ENCODE peak calls at places on chromosomes 7 and 10, in eight cellular contexts. Q is stomach, W is testis, X is GM12878, P is adrenal gland, C is A549, I is transverse colon, A is breast epithelium. L is an unnamed sample.

GRCh38 chr10:8049874-8050560 is 4.5 kb upstream of the GATA3 start:
- DNase-seq in Q (no peak), W (no peak), X (no peak), P (no peak), C (peak; percentile 47), I (no peak), A (no peak), L (peak; percentile 59)

GRCh38 chr10:125133706-125134482 is 26.5 kb downstream of the CTBP2 start:
- DNase-seq in Q (no peak), W (no peak), X (no peak), P (no peak), C (no peak), I (no peak), A (peak; percentile 30), L (no peak)

GRCh38 chr7:35736725-35737124 is 41.8 kb upstream of the HERPUD2 start:
- DNase-seq in Q (no peak), W (no peak), X (no peak), P (no peak), C (peak; percentile 23), I (no peak), A (no peak), L (no peak)

GRCh38 chr10:62919776-62920175 is 103.6 kb upstream of the EGR2 start:
- DNase-seq in Q (no peak), W (no peak), X (no peak), P (no peak), C (no peak), I (no peak), A (no peak), L (no peak)

GRCh38 chr10:61064356-61064755 is 120.4 kb upstream of the RHOBTB1 start:
- DNase-seq in Q (no peak), W (no peak), X (no peak), P (no peak), C (no peak), I (no peak), A (no peak), L (no peak)

GRCh38 chr7:130960208-130960988 is 226.4 kb upstream of the KLF14 start:
- DNase-seq in Q (no peak), W (no peak), X (peak; percentile 73), P (no peak), C (peak; percentile 89), I (no peak), A (no peak), L (peak; percentile 68)

GRCh38 chr7:56079450-56080185 is 13.1 kb downstream of the PHKG1 start:
- DNase-seq in Q (peak; percentile 78), W (peak; percentile 77), X (no peak), P (peak; percentile 96), C (peak; percentile 40), I (peak; percentile 63), A (peak; percentile 86), L (peak; percentile 93)

GRCh38 chr10:114044251-114045070 is 795 bp downstream of the ADRB1 start:
- DNase-seq in Q (no peak), W (no peak), X (no peak), P (no peak), C (peak; percentile 9), I (no peak), A (no peak), L (peak; percentile 10)

GRCh38 chr7:84704380-84704779 is 482.5 kb downstream of the SEMA3D start:
- DNase-seq in Q (no peak), W (no peak), X (no peak), P (no peak), C (peak; percentile 39), I (no peak), A (no peak), L (no peak)

GRCh38 chr10:129912161-129912917 is 51.7 kb downstream of the EBF3 start:
- DNase-seq in Q (no peak), W (no peak), X (no peak), P (no peak), C (no peak), I (no peak), A (no peak), L (no peak)

GRCh38 chr7:116999316-116999715 is 46.0 kb downstream of the ST7 start:
- DNase-seq in Q (no peak), W (no peak), X (no peak), P (no peak), C (no peak), I (no peak), A (no peak), L (no peak)

GRCh38 chr7:146116452-146117219 is at the start of gene CNTNAP2:
- DNase-seq in Q (no peak), W (peak; percentile 16), X (no peak), P (no peak), C (no peak), I (no peak), A (no peak), L (no peak)

GRCh38 chr7:137546671-137547070 is 203.1 kb upstream of the PTN start:
- DNase-seq in Q (no peak), W (no peak), X (no peak), P (no peak), C (no peak), I (no peak), A (no peak), L (no peak)

GRCh38 chr10:25405871-25406270 is 231.1 kb downstream of the GPR158 start:
- DNase-seq in Q (no peak), W (no peak), X (no peak), P (no peak), C (no peak), I (no peak), A (no peak), L (no peak)

GRCh38 chr7:16850772-16851466 is 30.9 kb downstream of the AGR3 start:
- DNase-seq in Q (no peak), W (no peak), X (no peak), P (no peak), C (no peak), I (no peak), A (no peak), L (no peak)

GRCh38 chr10:4663162-4663992 is 162.6 kb upstream of the AKR1E2 start:
- DNase-seq in Q (peak; percentile 53), W (peak; percentile 59), X (peak; percentile 15), P (peak; percentile 52), C (peak; percentile 98), I (peak; percentile 77), A (no peak), L (peak; percentile 97)

GRCh38 chr7:150954986-150955518 is 23.1 kb downstream of the KCNH2 start:
- DNase-seq in Q (no peak), W (no peak), X (no peak), P (no peak), C (no peak), I (no peak), A (no peak), L (no peak)

GRCh38 chr7:150954201-150954985 is 23.7 kb downstream of the KCNH2 start:
- DNase-seq in Q (no peak), W (no peak), X (no peak), P (no peak), C (no peak), I (no peak), A (no peak), L (no peak)

GRCh38 chr7:150957119-150958020 is 20.8 kb downstream of the KCNH2 start:
- DNase-seq in Q (no peak), W (no peak), X (no peak), P (no peak), C (no peak), I (no peak), A (no peak), L (no peak)

GRCh38 chr7:150956395-150957118 is 21.6 kb downstream of the KCNH2 start:
- DNase-seq in Q (no peak), W (no peak), X (no peak), P (no peak), C (no peak), I (no peak), A (no peak), L (no peak)

DNA sequence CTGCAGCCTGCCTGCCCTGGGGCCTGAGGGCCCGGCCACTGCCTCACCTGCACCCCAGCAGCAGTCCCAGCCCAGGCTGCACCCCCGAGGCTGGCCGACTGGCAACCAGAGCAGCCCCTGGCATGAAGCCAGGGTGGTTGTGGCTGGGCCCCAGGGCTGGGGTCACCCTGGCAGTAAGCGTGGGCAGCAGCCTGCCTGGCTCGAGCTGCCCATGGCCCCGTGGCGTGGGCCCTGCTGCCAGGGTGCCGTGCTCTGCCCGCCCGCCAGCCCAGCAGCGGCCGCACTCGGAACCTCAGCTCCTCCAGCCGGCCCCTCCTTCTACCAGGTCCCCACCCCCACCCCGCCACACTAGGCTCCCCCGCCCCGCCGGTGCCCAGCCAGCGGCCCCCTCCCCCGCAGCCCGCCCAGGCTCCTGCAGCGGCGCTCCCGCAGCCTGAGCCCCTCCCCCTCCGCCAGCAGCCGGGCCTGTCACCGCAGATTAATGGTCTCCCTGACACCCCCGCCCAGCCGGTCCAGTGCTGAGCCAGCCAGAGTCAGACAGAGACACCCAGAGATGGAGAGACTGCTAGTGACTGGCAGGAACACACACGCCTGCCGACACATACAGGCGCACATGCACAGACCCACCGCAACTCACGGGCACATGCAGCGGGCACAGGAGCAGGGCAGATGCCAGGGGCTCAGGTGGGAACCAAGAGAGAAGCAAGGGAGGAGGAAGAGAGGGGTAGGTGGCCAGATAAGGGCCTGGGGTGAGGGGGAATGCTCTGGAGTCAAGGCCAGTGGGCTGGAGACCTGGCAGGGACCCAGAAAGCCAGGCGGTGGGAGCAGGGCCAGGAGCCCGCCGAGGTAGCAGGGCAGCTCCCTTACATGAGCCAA is 22.4 kb downstream of the KCNH2 start:
- DNase-seq in Q (no peak), W (peak; percentile 89), X (no peak), P (peak; percentile 63), C (no peak), I (peak; percentile 60), A (no peak), L (no peak)
- TF ChIP-seq POLR2A in Q (no peak), W (no peak), X (no peak), P (no peak), C (no peak), I (no peak), A (no peak), L (no peak)

DNA sequence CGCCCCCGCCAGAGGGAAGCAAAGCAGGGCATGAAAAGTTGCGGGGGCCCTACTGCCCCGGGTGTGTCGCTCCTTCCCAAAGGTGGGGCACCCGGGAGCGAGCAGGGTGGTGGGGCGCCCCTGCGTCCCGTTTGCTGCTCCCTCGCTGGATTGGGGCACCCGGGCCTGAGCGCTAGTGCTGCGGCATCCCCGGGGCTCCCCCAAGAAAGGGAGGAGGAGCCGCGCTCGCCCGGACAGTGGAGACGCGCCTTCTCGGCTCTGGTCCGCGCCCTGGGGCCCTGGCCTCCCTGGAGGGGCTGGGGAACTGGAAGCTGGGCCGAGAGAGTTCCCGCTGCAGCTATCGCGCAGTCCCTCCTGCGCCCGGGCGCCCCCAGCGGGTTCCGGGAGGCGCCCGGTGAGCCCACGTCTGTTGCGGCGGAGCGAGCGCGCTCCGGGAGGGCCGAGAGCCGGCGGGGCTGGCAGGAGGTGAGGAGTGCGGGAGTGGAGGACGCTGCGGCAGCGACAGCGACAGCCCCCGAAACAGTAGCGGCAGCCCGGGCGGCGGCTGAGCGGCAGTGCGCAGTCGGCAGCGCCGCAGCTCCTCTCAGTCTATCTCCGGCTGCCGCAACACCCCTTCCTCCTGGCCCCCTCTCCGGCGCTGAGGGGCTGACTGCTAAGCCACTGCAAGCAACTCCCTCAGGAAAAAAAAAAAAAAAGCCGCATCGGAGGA is 505 bp upstream of the BMPER start:
- DNase-seq in Q (peak; percentile 40), W (peak; percentile 26), X (no peak), P (peak; percentile 18), C (peak; percentile 46), I (peak; percentile 8), A (no peak), L (peak; percentile 47)
- H3K4me3 ChIP-seq in Q (peak overlapping the region; percentile 67), W (peak overlapping the region; percentile 61), X (no peak overlapping the region), P (no peak overlapping the region), C (peak overlapping the region; percentile 67), I (peak overlapping the region; percentile 37), A (peak overlapping the region; percentile 58), L (peak overlapping the region; percentile 49)

GRCh38 chr10:102744374-102745051 is 765 bp downstream of the WBP1L start:
- DNase-seq in Q (peak; percentile 31), W (peak; percentile 57), X (no peak), P (peak; percentile 59), C (no peak), I (no peak), A (no peak), L (peak; percentile 58)
- TF ChIP-seq POLR2A in Q (no peak), W (no peak), X (peak; percentile 23), P (no peak), C (no peak), I (no peak), A (no peak), L (peak; percentile 8)

GRCh38 chr7:1017586-1018333 is 26.6 kb upstream of the GPR146 start:
- DNase-seq in Q (no peak), W (no peak), X (no peak), P (no peak), C (no peak), I (no peak), A (no peak), L (no peak)
- H3K4me3 ChIP-seq in Q (no peak overlapping the region), W (no peak overlapping the region), X (no peak overlapping the region), P (no peak overlapping the region), C (no peak overlapping the region), I (no peak overlapping the region), A (no peak overlapping the region), L (no peak overlapping the region)

L was measured in endothelial cell of umbilical vein.